ENCODE peak calls at places on chromosomes 3 and 15, in seven cellular contexts. T is heart right ventricle, L is upper lobe of right lung, H is ovary, B is IMR-90, W is adrenal gland, X is esophagus squamous epithelium. C is an unnamed sample. For H3K4me1 and H3K27me3, the result is how much of the 10 kb centered on the place peaks cover.

GRCh38 chr15:65424683-65425082 is 1.9 kb upstream of the IGDCC4 start:
- DNase-seq in W (no peak), L (no peak), B (no peak), T (no peak), H (peak), X (no peak), C (no peak)

GRCh38 chr15:100201376-100202280 is 140.1 kb downstream of the ADAMTS17 start:
- DNase-seq in T (no peak), X (no peak), H (no peak), W (peak), L (no peak), B (no peak), C (no peak)

GRCh38 chr3:127162947-127163645 is 29.8 kb upstream of the PRR23E start:
- DNase-seq in X (no peak), T (no peak), B (no peak), H (no peak), W (no peak), L (peak), C (no peak)

GRCh38 chr3:113174806-113175490 is 36.4 kb upstream of the BOC start:
- DNase-seq in X (no peak), B (peak), T (no peak), H (no peak), W (no peak), L (no peak), C (no peak)

GRCh38 chr3:53844262-53845102 is 1.7 kb downstream of the CHDH start:
- DNase-seq in X (no peak), H (no peak), T (no peak), W (no peak), B (no peak), L (no peak), C (no peak)

GRCh38 chr3:58588030-58588614 is 10.9 kb upstream of the FAM107A start:
- DNase-seq in T (no peak), X (no peak), L (no peak), B (peak), W (no peak), H (no peak), C (no peak)

GRCh38 chr15:101378879-101379278 is 83.8 kb upstream of the SNRPA1 start:
- DNase-seq in L (no peak), B (no peak), T (no peak), H (no peak), W (no peak), X (no peak), C (no peak)

GRCh38 chr15:36519067-36519466 is 60.4 kb upstream of the CDIN1 start:
- DNase-seq in L (no peak), X (no peak), W (no peak), T (no peak), H (no peak), B (no peak), C (no peak)

GRCh38 chr3:46321461-46322104 is 32.3 kb upstream of the CCR2 start:
- DNase-seq in W (no peak), L (no peak), H (no peak), B (no peak), X (no peak), T (no peak), C (no peak)

GRCh38 chr3:52051444-52051843 is 4.9 kb downstream of the DUSP7 start:
- DNase-seq in T (no peak), H (no peak), L (no peak), W (peak), B (no peak), X (no peak), C (no peak)
- H3K4me1 ChIP-seq in T (half or more), H (under half), L (half or more), W (under half), B (under half), X (half or more), C (half or more)

DNA sequence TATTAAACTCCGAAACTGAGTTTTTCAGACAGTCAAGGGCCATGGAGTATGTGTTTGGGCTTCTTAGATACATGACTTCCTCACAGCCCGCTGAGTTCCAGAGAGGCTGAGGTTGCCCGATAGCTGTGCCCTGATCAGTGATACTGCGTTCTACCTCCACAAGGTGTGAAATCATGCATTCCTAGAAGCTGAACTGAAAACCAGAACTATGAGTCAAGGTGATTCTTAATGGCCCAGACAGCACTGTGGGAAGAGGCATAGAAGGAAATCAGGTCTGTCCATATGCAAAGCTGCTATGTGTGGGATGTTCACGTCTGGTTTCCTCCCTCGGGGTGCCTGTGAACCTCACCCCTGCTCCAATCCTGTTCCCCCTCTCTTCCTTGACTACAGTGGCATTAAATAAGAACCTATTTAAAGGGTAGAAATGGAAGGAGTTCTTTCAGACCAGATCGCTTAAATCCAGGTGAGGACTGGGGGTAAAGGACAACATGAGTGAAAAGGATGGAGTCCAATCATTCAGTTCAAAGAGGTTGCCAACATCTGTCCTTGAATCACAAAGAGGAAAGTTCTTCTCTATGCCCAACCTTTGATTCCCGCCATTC is 74.3 kb downstream of the MYO1E start:
- DNase-seq in H (no peak), T (no peak), B (peak), X (no peak), W (no peak), L (no peak), C (no peak)
- TF ChIP-seq CTCF in H (no peak), T (no peak), B (no peak), X (no peak), W (no peak), L (no peak), C (no peak)

GRCh38 chr3:64491843-64492242 is 196.0 kb downstream of the ADAMTS9 start:
- DNase-seq in X (no peak), H (no peak), W (no peak), B (no peak), L (no peak), T (no peak), C (no peak)
- H3K27me3 ChIP-seq in X (under half), H (under half), W (under half), B (under half), L (under half), T (under half), C (under half)

DNA sequence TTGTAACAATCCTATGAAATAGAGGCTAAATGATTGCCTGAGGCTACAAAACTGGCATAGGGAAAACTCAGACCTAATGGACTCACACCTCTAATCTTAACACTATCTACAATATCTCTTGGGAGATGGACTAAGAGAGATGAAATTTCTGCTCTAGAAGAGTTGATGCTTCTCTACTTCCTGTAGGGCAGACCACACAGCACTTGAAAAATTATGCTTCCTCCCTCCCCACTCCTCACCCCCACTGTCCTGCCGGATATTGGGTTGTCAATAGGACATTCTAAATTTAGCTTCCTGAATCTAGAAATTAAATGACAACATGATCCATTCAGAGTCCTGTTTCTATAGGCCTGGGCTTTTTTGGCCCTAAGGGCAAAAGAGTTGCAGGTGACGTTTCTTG is 295.6 kb downstream of the GAP43 start:
- DNase-seq in X (no peak), L (no peak), H (no peak), W (no peak), T (no peak), B (no peak), C (no peak)
- H3K4me1 ChIP-seq in X (under half), L (under half), H (under half), W (under half), T (under half), B (under half), C (under half)

GRCh38 chr15:61828008-61828407 is 232.2 kb downstream of the VPS13C start:
- DNase-seq in H (no peak), X (no peak), B (no peak), W (no peak), L (no peak), T (no peak), C (no peak)
- TF ChIP-seq CTCF in H (no peak), X (no peak), B (no peak), W (no peak), L (no peak), T (no peak), C (no peak)

GRCh38 chr3:186327912-186328487 is 34.0 kb downstream of the DGKG start:
- DNase-seq in L (no peak), H (no peak), B (no peak), W (no peak), T (no peak), X (no peak), C (no peak)

DNA sequence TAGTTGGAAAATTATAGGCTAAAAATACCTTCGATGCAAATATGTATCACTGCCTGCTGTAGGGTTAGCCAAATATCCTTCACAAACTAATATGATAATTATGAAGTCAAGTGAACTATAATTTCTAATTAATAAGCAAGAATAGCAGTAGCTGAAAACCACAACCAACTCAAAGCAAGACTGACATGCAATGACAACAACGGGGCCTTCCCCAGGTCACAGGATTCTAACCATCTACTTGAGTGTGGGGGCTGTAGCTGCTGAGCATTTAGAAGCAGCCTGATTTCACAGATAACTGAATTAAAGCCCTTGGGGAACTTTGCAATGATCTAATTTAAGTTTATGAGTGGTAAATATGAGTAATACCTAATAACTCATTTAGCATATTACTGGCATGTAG is 31.0 kb downstream of the DGKG start:
- DNase-seq in X (no peak), T (no peak), L (no peak), H (no peak), B (no peak), W (no peak), C (no peak)
- H3K27me3 ChIP-seq in X (under half), T (under half), L (under half), H (under half), B (under half), W (under half), C (under half)

DNA sequence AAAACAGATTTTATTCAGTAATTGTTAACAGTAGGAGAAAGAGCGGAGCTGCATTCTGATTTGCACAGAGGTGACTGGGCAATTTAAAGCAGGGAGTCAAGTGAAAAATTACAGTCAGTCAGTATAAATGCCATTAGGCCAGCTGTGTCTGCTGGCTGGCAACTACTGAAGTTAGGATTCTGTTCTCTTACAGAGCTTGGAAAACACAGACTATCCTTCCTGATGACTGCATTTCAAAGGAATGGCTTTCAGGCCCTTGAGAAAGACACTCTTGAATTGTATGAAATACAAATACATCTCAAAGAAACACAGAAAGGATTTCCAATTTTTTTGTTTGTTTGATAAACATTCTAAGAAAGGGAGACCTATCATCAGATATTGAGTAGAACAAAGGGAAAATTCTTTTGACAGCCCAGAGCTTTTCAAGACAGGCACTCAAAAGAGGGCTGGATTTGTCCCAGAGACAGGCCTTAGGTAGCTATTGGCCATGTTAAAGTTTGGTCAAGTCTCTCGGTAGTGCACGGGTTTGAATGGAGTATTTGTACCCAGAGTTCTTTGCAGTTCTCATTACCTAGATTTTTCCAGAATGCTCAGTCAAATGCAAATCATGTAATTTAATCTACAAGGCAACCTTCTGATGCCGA is 551.2 kb upstream of the CCDC54 start:
- DNase-seq in B (peak), T (no peak), X (no peak), W (no peak), L (no peak), H (no peak), C (no peak)
- H3K4me1 ChIP-seq in B (under half), T (under half), X (under half), W (under half), L (under half), H (under half), C (under half)

C was measured in lower lobe of right lung.